ENCODE peak calls at places on chromosomes 2 and 18, in five cellular contexts. V is H1, Y is K562, J is GM12891, S is HepG2. D is an unnamed sample.

GRCh38 chr2:72270556-72271275 is 123.1 kb upstream of the CYP26B1 start:
- DNase-seq in S (no peak), J (no peak), Y (no peak), V (no peak), D (no peak)

GRCh38 chr2:173355866-173356508 is 1.3 kb downstream of the CDCA7 start:
- DNase-seq in J (no peak), S (peak; percentile 73), V (no peak), Y (no peak), D (no peak)

GRCh38 chr2:67982956-67983355 is 79.8 kb downstream of the C1D start:
- DNase-seq in S (no peak), Y (no peak), J (no peak), V (no peak), D (no peak)

GRCh38 chr2:217911283-217911965 is 91.4 kb downstream of the TNS1 start:
- DNase-seq in J (no peak), S (no peak), V (no peak), Y (no peak), D (no peak)

GRCh38 chr2:171878481-171878993 is 15.5 kb downstream of the SLC25A12 start:
- DNase-seq in S (peak; percentile 56), Y (peak; percentile 77), J (no peak), V (no peak), D (no peak)

GRCh38 chr2:201298462-201298861 is 38.1 kb downstream of the CASP8 start:
- DNase-seq in S (no peak), J (no peak), Y (no peak), V (no peak), D (no peak)

GRCh38 chr2:88753833-88754584 is 62.5 kb downstream of the RPIA start:
- DNase-seq in Y (peak; percentile 8), V (no peak), S (no peak), J (peak; percentile 53), D (peak; percentile 38)

GRCh38 chr2:15603044-15603765 is 11.5 kb downstream of the DDX1 start:
- DNase-seq in Y (no peak), J (no peak), V (no peak), S (no peak), D (no peak)

GRCh38 chr2:233047667-233048066 is 12.5 kb upstream of the INPP5D start:
- DNase-seq in V (no peak), Y (no peak), J (no peak), S (no peak), D (no peak)

GRCh38 chr2:233053928-233054774 is 6.0 kb upstream of the INPP5D start:
- DNase-seq in Y (peak; percentile 68), S (peak; percentile 43), V (peak; percentile 41), J (peak; percentile 83), D (peak; percentile 84)

GRCh38 chr2:233048569-233049193 is 11.5 kb upstream of the INPP5D start:
- DNase-seq in S (no peak), J (no peak), V (no peak), Y (no peak), D (no peak)

GRCh38 chr2:233049194-233049761 is 10.9 kb upstream of the INPP5D start:
- DNase-seq in S (no peak), V (no peak), J (no peak), Y (no peak), D (no peak)

DNA sequence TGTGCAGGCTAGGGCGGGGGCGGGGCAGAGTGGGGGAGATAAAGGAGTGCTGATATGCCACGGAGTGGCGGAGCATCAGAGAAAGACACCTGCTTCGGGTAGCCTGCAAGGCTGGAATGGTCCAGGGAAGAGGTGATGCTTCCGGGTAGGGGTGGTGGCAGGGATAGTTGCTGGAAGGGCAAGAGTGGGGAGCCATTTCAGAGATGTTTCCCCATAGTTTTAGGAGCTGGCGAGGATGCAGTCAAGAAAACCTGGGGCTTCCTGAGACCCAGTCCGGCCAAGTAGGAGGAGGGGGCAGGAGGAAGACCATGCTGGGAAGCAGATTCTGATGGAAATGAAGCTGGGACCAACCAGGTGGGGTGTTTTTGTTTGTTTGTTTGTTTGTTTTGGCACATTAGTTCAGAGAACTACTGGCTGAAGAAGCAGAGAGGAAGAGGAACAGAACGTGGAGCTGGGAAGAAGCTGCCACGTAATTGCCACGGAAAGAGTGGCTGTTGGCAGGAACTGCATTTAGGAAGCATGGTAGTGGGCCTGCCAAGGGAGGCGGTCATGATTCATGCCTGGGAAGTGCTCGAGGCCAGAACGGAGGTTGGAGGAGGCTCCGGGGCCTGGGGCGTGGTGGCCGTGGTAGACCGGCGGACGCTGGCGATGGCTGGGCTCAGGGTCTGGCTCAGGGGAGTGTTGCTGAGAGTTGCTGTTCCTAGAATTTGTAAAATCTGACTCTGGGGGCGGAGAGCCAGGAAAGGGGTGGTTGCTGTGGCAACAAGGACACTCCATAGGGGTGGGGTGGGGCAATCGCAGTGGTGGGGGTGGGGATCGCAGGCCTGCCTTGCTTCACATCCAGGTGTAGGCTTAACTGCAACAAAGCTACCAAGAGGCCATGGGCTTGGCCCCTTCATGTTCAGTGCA is 8.6 kb upstream of the INPP5D start:
- DNase-seq in Y (peak; percentile 21), V (peak; percentile 34), J (no peak), S (no peak), D (no peak)
- TF ChIP-seq POLR2AphosphoS5 in Y (no peak), V (peak; percentile 74), J (no peak), S (no peak), D (no peak)

GRCh38 chr2:27136751-27137150 is 2.3 kb upstream of the PREB start:
- DNase-seq in J (no peak), Y (no peak), V (no peak), S (no peak), D (no peak)

GRCh38 chr2:27133195-27133875 is 1.1 kb downstream of the PREB start:
- DNase-seq in J (no peak), V (no peak), Y (peak; percentile 30), S (no peak), D (no peak)

GRCh38 chr2:27134781-27135470 is 490 bp upstream of the PREB start:
- DNase-seq in Y (no peak), S (no peak), J (no peak), V (no peak), D (no peak)

GRCh38 chr2:27135471-27135955 is 1.1 kb upstream of the PREB start:
- DNase-seq in V (no peak), S (no peak), Y (no peak), J (no peak), D (no peak)

DNA sequence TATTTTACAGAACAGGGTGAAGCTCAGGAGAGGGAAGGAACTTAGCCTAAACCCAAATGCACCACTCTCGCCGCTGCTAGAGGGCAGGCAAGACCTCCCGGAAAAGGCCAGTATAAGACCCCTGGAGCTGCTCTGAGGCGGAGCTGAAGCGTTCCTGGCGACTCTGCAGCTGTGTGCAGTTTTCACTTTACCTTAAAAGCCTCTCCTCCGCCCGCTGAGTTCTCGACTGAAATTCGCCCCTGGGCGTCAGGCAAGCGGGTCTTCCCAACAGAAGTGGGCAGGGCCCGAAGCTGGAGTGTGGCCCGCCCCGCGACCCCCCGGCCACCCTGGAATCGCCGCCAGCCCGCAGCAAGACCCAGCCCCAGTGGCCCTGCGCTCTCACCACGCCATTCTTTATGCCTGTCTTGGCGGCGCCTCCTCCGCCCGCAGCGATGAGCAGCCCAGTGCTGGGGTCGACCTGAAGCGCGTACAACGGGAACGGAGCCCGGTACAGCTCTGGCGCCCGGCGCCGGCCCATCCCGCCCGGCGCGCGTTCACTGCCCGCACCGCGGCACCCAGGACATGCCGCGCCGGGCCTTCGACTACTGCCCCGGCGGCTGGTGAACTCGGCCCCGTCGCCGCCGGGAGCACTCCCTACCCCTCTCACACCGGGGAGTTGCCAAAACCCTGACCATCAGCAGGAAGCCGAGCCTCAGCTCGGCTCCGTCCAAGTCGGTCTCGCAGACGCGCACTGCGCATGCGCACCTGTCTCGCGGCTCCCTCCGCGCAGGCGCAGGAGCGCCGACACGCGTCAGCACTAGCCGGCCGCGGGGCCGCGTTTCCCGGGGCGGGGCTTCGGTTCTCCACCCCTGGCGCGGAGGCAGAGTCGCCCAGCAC is at the start of gene PREB:
- DNase-seq in J (peak; percentile 100), Y (peak; percentile 97), S (peak; percentile 91), V (peak; percentile 92), D (peak; percentile 99)
- TF ChIP-seq TAF1 in J (no peak), Y (peak; percentile 49), S (peak; percentile 84), V (no peak), D (peak; percentile 22)

GRCh38 chr2:9206991-9207640 is 504 bp downstream of the ASAP2 start:
- DNase-seq in V (no peak), Y (peak; percentile 49), J (peak; percentile 26), S (no peak), D (no peak)

GRCh38 chr2:9210030-9210429 is 3.4 kb downstream of the ASAP2 start:
- DNase-seq in S (peak; percentile 63), V (no peak), J (no peak), Y (no peak), D (no peak)

GRCh38 chr2:9205481-9205880 is 1.1 kb upstream of the ASAP2 start:
- DNase-seq in Y (no peak), J (no peak), S (peak; percentile 27), V (no peak), D (no peak)

GRCh38 chr2:9205963-9206948 is at the start of gene ASAP2:
- DNase-seq in Y (peak; percentile 84), V (no peak), S (peak; percentile 59), J (peak; percentile 64), D (peak; percentile 49)

DNA sequence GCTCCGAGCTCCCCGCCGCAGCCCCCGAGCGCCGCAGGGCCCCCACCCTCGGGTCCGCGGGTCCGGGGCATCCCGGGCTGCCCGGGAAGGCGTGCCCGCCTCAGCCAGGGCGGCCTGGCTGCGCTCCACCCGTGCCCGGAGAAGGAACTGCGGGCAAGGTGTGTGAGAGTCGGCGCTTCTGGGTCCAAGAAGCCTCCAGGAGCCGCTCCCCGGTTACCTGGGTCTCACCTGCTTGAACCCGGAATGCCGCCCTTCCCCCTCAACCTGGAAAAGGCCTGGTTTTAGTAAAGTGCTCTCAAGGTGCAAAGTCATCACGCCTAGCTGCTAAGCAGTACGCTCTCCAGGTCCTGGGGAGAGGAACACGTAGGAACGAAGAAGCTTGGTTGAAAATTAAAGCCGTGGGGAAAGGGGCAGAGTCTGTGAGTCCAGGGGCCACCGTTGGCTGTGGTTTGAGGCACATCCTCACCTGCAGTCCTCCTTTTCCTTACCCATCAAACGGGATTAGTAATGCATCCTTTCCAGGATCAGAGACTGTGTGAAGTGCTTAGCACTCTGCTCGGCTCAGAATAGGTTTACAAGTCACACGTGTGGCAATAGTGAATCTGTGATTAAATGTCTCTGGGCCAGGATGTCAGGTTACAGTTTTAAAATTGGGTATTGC is 1.2 kb downstream of the ASAP2 start:
- DNase-seq in Y (peak; percentile 36), S (no peak), V (no peak), J (peak; percentile 19), D (peak; percentile 26)
- TF ChIP-seq POLR2AphosphoS5 in Y (no peak), S (no peak), V (no peak), J (no peak), D (no peak)

GRCh38 chr18:79386547-79386946 is 9.2 kb upstream of the NFATC1 start:
- DNase-seq in J (no peak), Y (no peak), V (no peak), S (no peak), D (no peak)

GRCh38 chr18:79389689-79390088 is 6.0 kb upstream of the NFATC1 start:
- DNase-seq in V (no peak), S (no peak), J (no peak), Y (no peak), D (no peak)

GRCh38 chr18:79387615-79388014 is 8.1 kb upstream of the NFATC1 start:
- DNase-seq in Y (no peak), J (no peak), S (no peak), V (no peak), D (no peak)

GRCh38 chr18:79387214-79387613 is 8.5 kb upstream of the NFATC1 start:
- DNase-seq in J (no peak), Y (no peak), S (no peak), V (no peak), D (no peak)

DNA sequence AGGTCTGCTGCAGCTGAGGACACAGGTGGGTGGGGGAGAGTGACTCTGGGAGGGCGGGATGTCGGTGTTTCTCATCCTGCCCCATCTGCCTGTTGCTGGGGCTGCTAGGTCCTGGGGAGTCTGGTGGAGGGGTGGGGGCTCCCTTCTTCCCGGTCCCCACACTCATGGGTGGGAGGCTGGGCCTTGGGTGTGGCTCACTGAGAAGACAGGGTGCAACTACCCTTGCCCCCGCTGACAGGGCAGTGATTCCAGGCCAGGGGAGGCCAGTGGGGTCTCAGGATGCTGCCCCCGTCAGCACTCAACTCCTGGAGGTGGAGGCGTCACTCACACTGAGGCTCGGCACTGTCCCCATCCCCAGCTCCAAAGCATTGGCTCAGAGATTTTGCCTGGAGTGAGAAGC is 7.7 kb upstream of the NFATC1 start:
- DNase-seq in S (no peak), Y (no peak), J (no peak), V (no peak), D (no peak)
- TF ChIP-seq TAF1 in S (no peak), Y (no peak), J (no peak), V (no peak), D (no peak)